ENCODE peak calls at places on chromosome 4, in five cellular contexts. One of them, this sample, is unnamed.

GRCh38 chr4:168119870-168120269 is 27.5 kb downstream of the ANXA10 start:
- DNase-seq in amniotic stem cell: no peak
- DNase-seq in naive thymus-derived CD8-positive, alpha-beta T cell: no peak
- DNase-seq in NCI-H446 treated with DMSO at 0.1 percent for 48 hours: no peak
- DNase-seq in fibroblast of pulmonary artery: no peak
- DNase-seq in this sample: no peak

GRCh38 chr4:182770259-182770968 is 146.8 kb downstream of the DCTD start:
- DNase-seq in amniotic stem cell: no peak
- DNase-seq in naive thymus-derived CD8-positive, alpha-beta T cell: no peak
- DNase-seq in NCI-H446 treated with DMSO at 0.1 percent for 48 hours: no peak
- DNase-seq in fibroblast of pulmonary artery: no peak
- DNase-seq in this sample: no peak

GRCh38 chr4:130849985-130850632 is 1754.2 kb downstream of the C4orf33 start:
- DNase-seq in amniotic stem cell: no peak
- DNase-seq in naive thymus-derived CD8-positive, alpha-beta T cell: no peak
- DNase-seq in NCI-H446 treated with DMSO at 0.1 percent for 48 hours: peak
- DNase-seq in fibroblast of pulmonary artery: peak
- DNase-seq in this sample: no peak

GRCh38 chr4:153564630-153565525 is 98.7 kb downstream of the TMEM131L start:
- DNase-seq in amniotic stem cell: no peak
- DNase-seq in naive thymus-derived CD8-positive, alpha-beta T cell: no peak
- DNase-seq in NCI-H446 treated with DMSO at 0.1 percent for 48 hours: peak
- DNase-seq in fibroblast of pulmonary artery: peak
- DNase-seq in this sample: no peak

GRCh38 chr4:153008578-153009199 is 72.6 kb downstream of the FHDC1 start:
- DNase-seq in amniotic stem cell: no peak
- DNase-seq in naive thymus-derived CD8-positive, alpha-beta T cell: no peak
- DNase-seq in NCI-H446 treated with DMSO at 0.1 percent for 48 hours: no peak
- DNase-seq in fibroblast of pulmonary artery: no peak
- DNase-seq in this sample: no peak

GRCh38 chr4:77104405-77105292 is 28.9 kb upstream of the CCNI start:
- DNase-seq in amniotic stem cell: no peak
- DNase-seq in naive thymus-derived CD8-positive, alpha-beta T cell: no peak
- DNase-seq in NCI-H446 treated with DMSO at 0.1 percent for 48 hours: no peak
- DNase-seq in fibroblast of pulmonary artery: peak
- DNase-seq in this sample: no peak

GRCh38 chr4:20625460-20625859 is 74.8 kb upstream of the PACRGL start:
- DNase-seq in amniotic stem cell: no peak
- DNase-seq in naive thymus-derived CD8-positive, alpha-beta T cell: no peak
- DNase-seq in NCI-H446 treated with DMSO at 0.1 percent for 48 hours: no peak
- DNase-seq in fibroblast of pulmonary artery: no peak
- DNase-seq in this sample: no peak

GRCh38 chr4:181637186-181638105 is 605.8 kb upstream of the TENM3 start:
- DNase-seq in amniotic stem cell: no peak
- DNase-seq in naive thymus-derived CD8-positive, alpha-beta T cell: no peak
- DNase-seq in NCI-H446 treated with DMSO at 0.1 percent for 48 hours: no peak
- DNase-seq in fibroblast of pulmonary artery: no peak
- DNase-seq in this sample: peak

GRCh38 chr4:24741915-24742314 is 53.5 kb upstream of the SOD3 start:
- DNase-seq in amniotic stem cell: no peak
- DNase-seq in naive thymus-derived CD8-positive, alpha-beta T cell: no peak
- DNase-seq in NCI-H446 treated with DMSO at 0.1 percent for 48 hours: no peak
- DNase-seq in fibroblast of pulmonary artery: no peak
- DNase-seq in this sample: no peak

GRCh38 chr4:19329631-19330030 is 922.1 kb upstream of the SLIT2 start:
- DNase-seq in amniotic stem cell: no peak
- DNase-seq in naive thymus-derived CD8-positive, alpha-beta T cell: no peak
- DNase-seq in NCI-H446 treated with DMSO at 0.1 percent for 48 hours: no peak
- DNase-seq in fibroblast of pulmonary artery: peak
- DNase-seq in this sample: no peak

GRCh38 chr4:6804082-6804752 is 21.7 kb downstream of the KIAA0232 start:
- DNase-seq in amniotic stem cell: no peak
- DNase-seq in naive thymus-derived CD8-positive, alpha-beta T cell: no peak
- DNase-seq in NCI-H446 treated with DMSO at 0.1 percent for 48 hours: no peak
- DNase-seq in fibroblast of pulmonary artery: no peak
- DNase-seq in this sample: no peak

GRCh38 chr4:79575709-79576479 is 167.9 kb upstream of the GK2 start:
- DNase-seq in amniotic stem cell: no peak
- DNase-seq in naive thymus-derived CD8-positive, alpha-beta T cell: no peak
- DNase-seq in NCI-H446 treated with DMSO at 0.1 percent for 48 hours: no peak
- DNase-seq in fibroblast of pulmonary artery: no peak
- DNase-seq in this sample: no peak

GRCh38 chr4:56979674-56980073 is 978 bp downstream of the POLR2B start:
- DNase-seq in amniotic stem cell: no peak
- DNase-seq in naive thymus-derived CD8-positive, alpha-beta T cell: peak
- DNase-seq in NCI-H446 treated with DMSO at 0.1 percent for 48 hours: no peak
- DNase-seq in fibroblast of pulmonary artery: peak
- DNase-seq in this sample: no peak

GRCh38 chr4:1410491-1411325 is 4.5 kb upstream of the NKX1-1 start:
- DNase-seq in amniotic stem cell: no peak
- DNase-seq in naive thymus-derived CD8-positive, alpha-beta T cell: peak
- DNase-seq in NCI-H446 treated with DMSO at 0.1 percent for 48 hours: no peak
- DNase-seq in fibroblast of pulmonary artery: peak
- DNase-seq in this sample: no peak

GRCh38 chr4:95537181-95537580 is 11.6 kb downstream of the UNC5C start:
- DNase-seq in amniotic stem cell: no peak
- DNase-seq in naive thymus-derived CD8-positive, alpha-beta T cell: no peak
- DNase-seq in NCI-H446 treated with DMSO at 0.1 percent for 48 hours: no peak
- DNase-seq in fibroblast of pulmonary artery: no peak
- DNase-seq in this sample: no peak

GRCh38 chr4:47490550-47490949 is 5.5 kb downstream of the ATP10D start:
- DNase-seq in amniotic stem cell: no peak
- DNase-seq in naive thymus-derived CD8-positive, alpha-beta T cell: no peak
- DNase-seq in NCI-H446 treated with DMSO at 0.1 percent for 48 hours: peak
- DNase-seq in fibroblast of pulmonary artery: peak
- DNase-seq in this sample: no peak

GRCh38 chr4:153420361-153420760 is 45.8 kb upstream of the TMEM131L start:
- DNase-seq in amniotic stem cell: no peak
- DNase-seq in naive thymus-derived CD8-positive, alpha-beta T cell: no peak
- DNase-seq in NCI-H446 treated with DMSO at 0.1 percent for 48 hours: no peak
- DNase-seq in fibroblast of pulmonary artery: peak
- DNase-seq in this sample: no peak

GRCh38 chr4:150037251-150037856 is 40.9 kb upstream of the DCLK2 start:
- DNase-seq in amniotic stem cell: no peak
- DNase-seq in naive thymus-derived CD8-positive, alpha-beta T cell: no peak
- DNase-seq in NCI-H446 treated with DMSO at 0.1 percent for 48 hours: no peak
- DNase-seq in fibroblast of pulmonary artery: no peak
- DNase-seq in this sample: no peak

GRCh38 chr4:176818531-176818930 is 25.8 kb upstream of the VEGFC start:
- DNase-seq in amniotic stem cell: no peak
- DNase-seq in naive thymus-derived CD8-positive, alpha-beta T cell: no peak
- DNase-seq in NCI-H446 treated with DMSO at 0.1 percent for 48 hours: no peak
- DNase-seq in fibroblast of pulmonary artery: no peak
- DNase-seq in this sample: no peak

GRCh38 chr4:40140206-40140605 is 56.6 kb upstream of the RHOH start:
- DNase-seq in amniotic stem cell: no peak
- DNase-seq in naive thymus-derived CD8-positive, alpha-beta T cell: no peak
- DNase-seq in NCI-H446 treated with DMSO at 0.1 percent for 48 hours: no peak
- DNase-seq in fibroblast of pulmonary artery: peak
- DNase-seq in this sample: no peak